ENCODE peak calls at places on chromosomes 4 and X, in eight cellular contexts. S is dorsolateral prefrontal cortex, X is Caco-2, Z is cardiac muscle cell, W is endodermal cell, L is GM20000, P is left lung, K is omental fat pad. T is an unnamed sample.

GRCh38 chr4:183657564-183657963 is 1.4 kb downstream of the RWDD4 start:
- DNase-seq in S (no peak), X (no peak), Z (no peak), W (no peak), L (no peak), P (no peak), K (no peak), T (no peak)

GRCh38 chr4:103079621-103080020 is 3.1 kb upstream of the SLC9B2 start:
- DNase-seq in S (no peak), X (no peak), Z (no peak), W (no peak), L (no peak), P (no peak), K (no peak), T (no peak)

GRCh38 chrX:1874416-1874815 is 259.6 kb downstream of the ASMT start:
- DNase-seq in S (no peak), X (no peak), Z (no peak), W (no peak), L (no peak), P (no peak), K (no peak), T (no peak)

GRCh38 chr4:85672116-85672515 is 197.2 kb downstream of the ARHGAP24 start:
- DNase-seq in S (no peak), X (no peak), Z (no peak), W (no peak), L (no peak), P (no peak), K (no peak), T (no peak)

GRCh38 chrX:19627081-19627480 is 111.8 kb upstream of the MAP3K15 start:
- DNase-seq in S (peak; percentile 66), X (no peak), Z (no peak), W (no peak), L (no peak), P (no peak), K (no peak), T (no peak)

GRCh38 chr4:36753048-36753447 is 471.6 kb downstream of the DTHD1 start:
- DNase-seq in S (no peak), X (no peak), Z (no peak), W (no peak), L (no peak), P (no peak), K (no peak), T (no peak)

GRCh38 chr4:40295572-40295971 is 39.6 kb upstream of the CHRNA9 start:
- DNase-seq in S (no peak), X (no peak), Z (no peak), W (no peak), L (no peak), P (no peak), K (no peak), T (no peak)

GRCh38 chrX:21661316-21661715 is 3.2 kb upstream of the KLHL34 start:
- DNase-seq in S (no peak), X (no peak), Z (no peak), W (no peak), L (no peak), P (no peak), K (no peak), T (no peak)

GRCh38 chr4:140260227-140260626 is 106.2 kb upstream of the MAML3 start:
- DNase-seq in S (no peak), X (no peak), Z (no peak), W (no peak), L (no peak), P (no peak), K (no peak), T (no peak)

GRCh38 chr4:10879411-10880110 is 195.0 kb upstream of the CLNK start:
- DNase-seq in S (no peak), X (no peak), Z (no peak), W (no peak), L (no peak), P (no peak), K (no peak), T (no peak)

GRCh38 chr4:110678517-110678916 is 55.6 kb upstream of the PITX2 start:
- DNase-seq in S (no peak), X (no peak), Z (no peak), W (no peak), L (no peak), P (no peak), K (no peak), T (no peak)

GRCh38 chr4:159229164-159229563 is 126.3 kb downstream of the RAPGEF2 start:
- DNase-seq in S (no peak), X (peak; percentile 79), Z (peak; percentile 90), W (peak; percentile 50), L (no peak), P (no peak), K (no peak), T (no peak)

GRCh38 chrX:131827935-131828334 is 195.2 kb upstream of the STK26 start:
- DNase-seq in S (no peak), X (peak; percentile 20), Z (peak; percentile 63), W (peak; percentile 78), L (peak; percentile 33), P (no peak), K (no peak), T (peak; percentile 38)

GRCh38 chr4:48779095-48779997 is 733 bp downstream of the FRYL start:
- DNase-seq in S (peak; percentile 36), X (peak; percentile 74), Z (peak; percentile 70), W (peak; percentile 76), L (peak; percentile 84), P (peak; percentile 61), K (no peak), T (peak; percentile 73)

GRCh38 chr4:56757270-56757746 is 64.2 kb downstream of the SPINK2 start:
- DNase-seq in S (no peak), X (peak; percentile 29), Z (no peak), W (peak; percentile 61), L (peak; percentile 21), P (peak; percentile 36), K (no peak), T (no peak)

GRCh38 chr4:122712782-122713181 is 19.7 kb upstream of the BBS12 start:
- DNase-seq in S (no peak), X (no peak), Z (no peak), W (no peak), L (no peak), P (no peak), K (no peak), T (no peak)

GRCh38 chr4:16165931-16166330 is 60.3 kb downstream of the TAPT1 start:
- DNase-seq in S (no peak), X (no peak), Z (no peak), W (no peak), L (no peak), P (no peak), K (no peak), T (peak; percentile 37)

GRCh38 chrX:25523574-25523973 is 507.8 kb upstream of the ARX start:
- DNase-seq in S (no peak), X (peak; percentile 45), Z (peak; percentile 47), W (peak; percentile 74), L (peak; percentile 5), P (no peak), K (no peak), T (peak; percentile 40)

GRCh38 chr4:98113005-98113404 is 30.3 kb downstream of the STPG2 start:
- DNase-seq in S (no peak), X (peak; percentile 37), Z (peak; percentile 48), W (peak; percentile 63), L (no peak), P (no peak), K (no peak), T (peak; percentile 37)
- TF ChIP-seq CTCF in S (peak; percentile 32), X (no peak), Z (peak; percentile 26), W (peak; percentile 66), L (no peak), P (no peak), K (no peak), T (no peak)

GRCh38 chrX:153953892-153954617 is 9.6 kb upstream of the RENBP start:
- DNase-seq in S (no peak), X (no peak), Z (no peak), W (no peak), L (no peak), P (no peak), K (no peak), T (no peak)
- TF ChIP-seq CTCF in S (no peak), X (no peak), Z (no peak), W (peak; percentile 44), L (no peak), P (no peak), K (no peak), T (no peak)

DNA sequence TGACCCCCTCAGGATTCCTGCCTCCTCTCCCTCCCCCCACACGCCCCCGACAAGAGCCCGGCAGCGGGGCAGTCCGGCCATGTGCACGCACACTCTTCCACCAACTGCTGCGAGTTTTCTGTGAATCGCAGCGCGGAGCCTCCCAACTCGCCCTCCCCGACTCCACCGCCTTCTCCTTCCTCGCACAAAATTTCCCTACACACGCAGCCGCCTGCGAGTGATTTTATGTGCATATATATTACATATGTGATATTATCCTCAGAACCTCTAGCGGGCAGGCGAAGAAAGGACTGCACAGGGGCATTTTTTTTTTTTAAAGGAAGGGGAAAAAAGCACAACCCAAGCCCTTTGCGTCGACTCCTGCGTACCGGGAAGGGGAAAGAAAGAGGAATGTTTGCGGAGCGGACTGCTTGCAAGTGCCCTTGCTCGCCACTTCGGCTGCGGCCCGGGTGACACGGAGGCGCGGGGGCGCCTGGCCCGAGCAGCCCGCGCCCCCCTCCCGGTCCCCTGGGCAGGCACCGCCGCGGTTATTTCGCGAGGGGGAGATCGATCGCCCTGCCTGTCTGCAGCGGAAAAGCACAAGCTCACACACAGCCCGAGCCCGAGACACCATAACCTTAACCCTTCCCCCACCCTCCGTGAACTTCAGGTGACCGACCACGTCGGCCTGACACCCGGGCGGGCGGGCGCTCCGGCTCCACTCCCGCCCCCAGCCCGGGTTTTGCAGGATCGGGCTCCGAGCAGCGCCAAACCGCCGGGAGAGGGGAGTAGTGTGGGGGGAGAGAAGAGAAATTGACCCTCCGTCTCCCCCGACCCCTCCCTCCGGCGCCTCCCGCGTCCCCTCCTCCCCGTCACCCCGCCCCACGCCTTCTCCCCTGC is 2.2 kb downstream of the ZNF827 start:
- DNase-seq in S (peak; percentile 43), X (peak; percentile 67), Z (peak; percentile 92), W (peak; percentile 88), L (peak; percentile 87), P (peak; percentile 78), K (peak; percentile 26), T (peak; percentile 75)
- TF ChIP-seq CTCF in S (no peak), X (peak; percentile 7), Z (peak; percentile 32), W (no peak), L (no peak), P (no peak), K (no peak), T (peak; percentile 16)

GRCh38 chr4:87926554-87927098 is 48.9 kb upstream of the SPP1 start:
- DNase-seq in S (no peak), X (no peak), Z (no peak), W (no peak), L (no peak), P (no peak), K (no peak), T (no peak)
- TF ChIP-seq CTCF in S (no peak), X (no peak), Z (no peak), W (no peak), L (no peak), P (no peak), K (no peak), T (no peak)

DNA sequence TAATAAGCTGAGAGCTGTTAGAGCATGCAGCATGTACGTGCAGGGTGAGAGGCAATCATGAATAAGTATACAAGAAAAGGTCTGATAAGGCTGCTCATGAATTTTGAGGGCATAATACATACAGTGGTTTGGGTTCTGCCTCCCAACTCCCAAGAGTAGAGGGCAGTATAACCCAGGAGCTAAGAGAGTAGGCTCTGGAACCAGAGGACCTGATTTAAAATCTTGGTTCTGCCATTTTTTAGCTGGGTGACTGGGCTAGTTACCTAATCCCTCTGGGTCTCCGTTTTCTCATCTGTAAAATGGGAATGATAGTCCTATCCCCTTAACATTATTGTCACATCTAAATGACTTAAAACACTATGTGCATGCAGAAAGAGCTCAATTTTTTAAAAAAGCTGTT is 85.3 kb downstream of the LNX1 start:
- DNase-seq in S (no peak), X (no peak), Z (no peak), W (no peak), L (no peak), P (no peak), K (no peak), T (no peak)
- TF ChIP-seq CTCF in S (no peak), X (no peak), Z (peak; percentile 22), W (peak; percentile 60), L (no peak), P (no peak), K (no peak), T (no peak)